ENCODE peak calls at places on chromosomes 16 and 17, in four cellular contexts. S is A549, L is K562, P is HepG2. F is an unnamed sample.

GRCh38 chr17:16314189-16314588 is 39.1 kb downstream of the CENPV start:
- DNase-seq in S (no peak), L (no peak), P (no peak), F (peak)

GRCh38 chr16:53052519-53053501 is at the start of gene CHD9NB:
- DNase-seq in S (peak), L (no peak), P (peak), F (peak)

GRCh38 chr16:30434852-30435251 is 5.0 kb upstream of the DCTPP1 start:
- DNase-seq in S (no peak), L (no peak), P (no peak), F (no peak)

GRCh38 chr17:55690105-55690508 is 32.6 kb downstream of the TMEM100 start:
- DNase-seq in S (no peak), L (no peak), P (no peak), F (no peak)

GRCh38 chr17:82101767-82102679 is 4.0 kb upstream of the FASN start:
- DNase-seq in S (no peak), L (no peak), P (peak), F (no peak)

GRCh38 chr16:23504453-23505179 is 5.7 kb downstream of the GGA2 start:
- DNase-seq in S (peak), L (peak), P (peak), F (peak)

GRCh38 chr16:48676836-48677235 is 66.9 kb upstream of the N4BP1 start:
- DNase-seq in S (no peak), L (no peak), P (no peak), F (peak)

GRCh38 chr16:12674096-12674495 is 129.6 kb downstream of the CPPED1 start:
- DNase-seq in S (peak), L (no peak), P (no peak), F (peak)

GRCh38 chr17:50175035-50175788 is 9.4 kb downstream of the SGCA start:
- DNase-seq in S (no peak), L (no peak), P (no peak), F (peak)

GRCh38 chr17:30405161-30405560 is 26.4 kb downstream of the CPD start:
- DNase-seq in S (no peak), L (no peak), P (peak), F (no peak)

GRCh38 chr16:62289230-62289629 is 253.0 kb upstream of the CDH8 start:
- DNase-seq in S (no peak), L (no peak), P (no peak), F (no peak)

GRCh38 chr16:78563905-78564304 is 464.5 kb downstream of the WWOX start:
- DNase-seq in S (no peak), L (no peak), P (no peak), F (no peak)

GRCh38 chr16:10668322-10669045 is 26.2 kb downstream of the TEKT5 start:
- DNase-seq in S (peak), L (peak), P (peak), F (peak)

GRCh38 chr17:164536-165235 is 16.8 kb downstream of the DOC2B start:
- DNase-seq in S (peak), L (peak), P (peak), F (peak)

GRCh38 chr16:68972720-68973119 is 129.4 kb downstream of the TANGO6 start:
- DNase-seq in S (peak), L (no peak), P (no peak), F (peak)

GRCh38 chr17:64357191-64357981 is 33.3 kb downstream of the PECAM1 start:
- DNase-seq in S (no peak), L (no peak), P (no peak), F (peak)

GRCh38 chr16:81945665-81946064 is 65.6 kb downstream of the SDR42E1 start:
- DNase-seq in S (no peak), L (no peak), P (no peak), F (peak)

GRCh38 chr17:42560246-42560645 is 1.7 kb upstream of the COASY start:
- DNase-seq in S (no peak), L (no peak), P (no peak), F (no peak)

GRCh38 chr17:40023590-40024292 is 8.5 kb downstream of the CSF3 start:
- DNase-seq in S (no peak), L (no peak), P (no peak), F (no peak)

GRCh38 chr17:7238418-7239090 is 703 bp downstream of the PHF23 start:
- DNase-seq in S (peak), L (peak), P (no peak), F (no peak)

GRCh38 chr17:69485901-69486643 is 71.6 kb downstream of the MAP2K6 start:
- DNase-seq in S (peak), L (no peak), P (no peak), F (peak)

GRCh38 chr17:38454528-38454927 is 26.3 kb downstream of the ARHGAP23 start:
- DNase-seq in S (peak), L (no peak), P (no peak), F (peak)

GRCh38 chr17:44383861-44384260 is 5.6 kb downstream of the ITGA2B start:
- DNase-seq in S (no peak), L (no peak), P (no peak), F (no peak)

GRCh38 chr16:7332611-7333010 is at the start of gene RBFOX1:
- DNase-seq in S (no peak), L (no peak), P (no peak), F (no peak)

GRCh38 chr16:29819506-29819905 is 756 bp upstream of the MVP start:
- DNase-seq in S (peak), L (no peak), P (no peak), F (no peak)

GRCh38 chr16:28014851-28015250 is 48.7 kb downstream of the GSG1L start:
- DNase-seq in S (no peak), L (no peak), P (no peak), F (no peak)

GRCh38 chr17:11506635-11507034 is 91.6 kb upstream of the DNAH9 start:
- DNase-seq in S (peak), L (no peak), P (peak), F (no peak)

GRCh38 chr16:31149894-31150890 is at the start of gene PRSS36:
- DNase-seq in S (no peak), L (no peak), P (no peak), F (no peak)

GRCh38 chr16:71974068-71974818 is 26.0 kb downstream of the PKD1L3 start:
- DNase-seq in S (no peak), L (peak), P (peak), F (no peak)

GRCh38 chr16:56259425-56259779 is 68.1 kb downstream of the GNAO1 start:
- DNase-seq in S (no peak), L (no peak), P (no peak), F (no peak)

GRCh38 chr17:44279586-44280344 is 11.8 kb upstream of the SLC4A1 start:
- DNase-seq in S (peak), L (peak), P (peak), F (peak)

GRCh38 chr16:57023541-57024249 is 34.3 kb downstream of the NLRC5 start:
- DNase-seq in S (no peak), L (no peak), P (no peak), F (no peak)

GRCh38 chr16:2151188-2152091 is 3.0 kb downstream of the RAB26 start:
- DNase-seq in S (peak), L (no peak), P (no peak), F (no peak)

GRCh38 chr16:75591001-75591852 is 25.0 kb downstream of the GABARAPL2 start:
- DNase-seq in S (no peak), L (no peak), P (no peak), F (peak)

GRCh38 chr16:30698816-30699614 is at the start of gene SRCAP:
- DNase-seq in S (peak), L (peak), P (peak), F (peak)

GRCh38 chr17:73191443-73192218 is 1.2 kb upstream of the COG1 start:
- DNase-seq in S (peak), L (peak), P (peak), F (peak)

GRCh38 chr17:73192894-73193701 is at the start of gene COG1:
- DNase-seq in S (peak), L (peak), P (peak), F (peak)

GRCh38 chr17:73194514-73195222 is 1.8 kb downstream of the COG1 start:
- DNase-seq in S (no peak), L (no peak), P (no peak), F (peak)

GRCh38 chr17:73189417-73190099 is 3.3 kb upstream of the COG1 start:
- DNase-seq in S (peak), L (no peak), P (peak), F (peak)

GRCh38 chr17:73192219-73192893 is 499 bp upstream of the COG1 start:
- DNase-seq in S (peak), L (peak), P (peak), F (peak)
- TF ChIP-seq MAZ in S (no peak), L (peak), P (no peak), F (no peak)

DNA sequence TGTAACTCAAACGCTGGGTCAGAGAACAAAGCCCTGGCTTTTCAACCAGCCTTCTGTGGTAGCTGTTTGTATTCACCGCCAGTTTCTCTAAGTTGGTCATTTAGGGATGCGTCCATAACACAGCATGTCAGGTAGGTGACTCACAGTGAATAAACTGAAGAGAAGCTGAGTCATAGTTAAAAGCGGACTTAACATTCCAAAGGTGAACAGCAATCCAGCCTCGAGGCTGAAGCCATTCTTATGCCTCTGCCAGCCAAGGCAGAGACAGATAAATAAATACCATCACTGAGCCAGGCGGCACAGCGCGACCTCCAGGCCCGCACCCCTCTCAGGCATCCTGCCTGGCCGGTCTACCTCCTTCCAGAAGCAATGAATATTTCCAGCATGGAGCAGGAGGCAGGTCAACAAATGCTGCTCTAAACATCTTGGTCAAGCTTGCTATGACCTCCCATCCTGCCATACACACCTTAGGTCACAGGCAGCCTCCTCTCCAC is 12.4 kb upstream of the CACNG4 start:
- DNase-seq in S (peak), L (no peak), P (peak), F (peak)
- TF ChIP-seq MAZ in S (no peak), L (no peak), P (no peak), F (no peak)

DNA sequence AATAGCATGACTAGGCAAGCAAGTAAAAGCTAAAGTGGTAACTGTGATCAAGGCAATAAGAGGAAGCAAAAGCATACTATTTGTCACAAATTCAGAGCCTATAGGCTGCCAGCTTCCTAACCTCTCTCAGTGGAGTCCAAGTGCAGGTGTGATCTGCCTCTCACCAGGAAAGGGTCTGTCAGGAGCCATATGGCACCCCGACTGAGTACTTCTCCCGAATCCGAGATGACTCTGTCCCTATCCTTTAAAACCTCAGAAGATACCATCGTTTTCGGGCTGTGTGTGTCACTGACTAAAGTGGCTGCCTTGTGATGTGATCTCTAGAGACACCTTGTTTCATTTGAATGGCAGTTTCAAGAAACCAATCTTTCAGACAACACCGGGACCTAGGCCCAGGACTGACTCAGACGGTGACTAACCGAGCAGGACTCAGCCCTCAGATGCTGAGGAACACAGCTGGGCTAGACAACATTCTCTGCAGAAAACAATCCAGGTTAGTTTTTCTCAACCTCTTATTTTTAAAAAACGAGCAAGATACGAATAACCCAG is 63.6 kb downstream of the SMG6 start:
- DNase-seq in S (peak), L (no peak), P (no peak), F (peak)
- TF ChIP-seq MAZ in S (no peak), L (no peak), P (no peak), F (no peak)

GRCh38 chr16:89861648-89862047 is 11.7 kb upstream of the TCF25 start:
- DNase-seq in S (no peak), L (no peak), P (no peak), F (no peak)

GRCh38 chr16:89862732-89863131 is 10.7 kb upstream of the TCF25 start:
- DNase-seq in S (no peak), L (no peak), P (no peak), F (no peak)

GRCh38 chr16:89858973-89859808 is 14.2 kb upstream of the TCF25 start:
- DNase-seq in S (no peak), L (no peak), P (no peak), F (no peak)

GRCh38 chr16:89860747-89861304 is 12.6 kb upstream of the TCF25 start:
- DNase-seq in S (peak), L (peak), P (peak), F (peak)

DNA sequence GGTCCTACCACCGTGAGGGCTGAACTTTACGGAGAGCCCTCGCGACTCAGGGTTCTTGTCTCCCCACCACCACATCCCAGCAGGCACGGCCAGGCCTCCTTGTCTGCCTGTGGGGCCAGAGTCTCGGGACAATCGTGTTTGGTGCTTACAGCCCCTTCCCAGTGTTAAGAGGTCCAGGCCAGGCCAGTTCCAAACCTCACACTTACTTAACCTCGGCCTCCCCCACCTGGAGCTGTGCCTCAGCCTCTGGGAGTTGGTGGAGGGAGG is 13.7 kb upstream of the TCF25 start:
- DNase-seq in S (no peak), L (no peak), P (no peak), F (no peak)
- TF ChIP-seq MAZ in S (no peak), L (no peak), P (no peak), F (no peak)

GRCh38 chr17:79573196-79573929 is 37.5 kb downstream of the RBFOX3 start:
- DNase-seq in S (peak), L (no peak), P (no peak), F (no peak)
- TF ChIP-seq MAZ in S (no peak), L (no peak), P (no peak), F (no peak)

DNA sequence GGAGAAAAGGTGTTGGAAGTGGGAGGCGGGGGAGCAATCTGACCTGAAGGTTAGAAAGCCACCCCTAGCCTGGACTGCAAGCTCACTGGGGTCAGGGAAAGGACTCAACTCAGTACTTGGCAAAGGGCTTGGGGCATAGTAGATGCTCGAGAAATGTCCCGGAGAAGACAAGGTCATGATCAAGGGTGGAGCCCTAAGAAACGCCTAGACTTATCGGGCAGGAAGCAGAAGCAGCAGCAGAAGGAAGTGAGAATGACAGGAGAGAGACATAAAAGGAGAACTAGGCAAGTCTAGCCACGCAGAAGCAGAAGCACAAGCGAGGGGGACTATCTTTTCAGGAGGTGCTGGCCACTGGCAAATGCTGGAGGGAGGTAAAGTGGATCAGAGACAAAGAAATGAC is 10.2 kb downstream of the COTL1 start:
- DNase-seq in S (no peak), L (no peak), P (no peak), F (no peak)
- TF ChIP-seq MAZ in S (no peak), L (no peak), P (no peak), F (no peak)

GRCh38 chr16:49987381-49987780 is 37.6 kb upstream of the CNEP1R1 start:
- DNase-seq in S (no peak), L (no peak), P (no peak), F (no peak)

DNA sequence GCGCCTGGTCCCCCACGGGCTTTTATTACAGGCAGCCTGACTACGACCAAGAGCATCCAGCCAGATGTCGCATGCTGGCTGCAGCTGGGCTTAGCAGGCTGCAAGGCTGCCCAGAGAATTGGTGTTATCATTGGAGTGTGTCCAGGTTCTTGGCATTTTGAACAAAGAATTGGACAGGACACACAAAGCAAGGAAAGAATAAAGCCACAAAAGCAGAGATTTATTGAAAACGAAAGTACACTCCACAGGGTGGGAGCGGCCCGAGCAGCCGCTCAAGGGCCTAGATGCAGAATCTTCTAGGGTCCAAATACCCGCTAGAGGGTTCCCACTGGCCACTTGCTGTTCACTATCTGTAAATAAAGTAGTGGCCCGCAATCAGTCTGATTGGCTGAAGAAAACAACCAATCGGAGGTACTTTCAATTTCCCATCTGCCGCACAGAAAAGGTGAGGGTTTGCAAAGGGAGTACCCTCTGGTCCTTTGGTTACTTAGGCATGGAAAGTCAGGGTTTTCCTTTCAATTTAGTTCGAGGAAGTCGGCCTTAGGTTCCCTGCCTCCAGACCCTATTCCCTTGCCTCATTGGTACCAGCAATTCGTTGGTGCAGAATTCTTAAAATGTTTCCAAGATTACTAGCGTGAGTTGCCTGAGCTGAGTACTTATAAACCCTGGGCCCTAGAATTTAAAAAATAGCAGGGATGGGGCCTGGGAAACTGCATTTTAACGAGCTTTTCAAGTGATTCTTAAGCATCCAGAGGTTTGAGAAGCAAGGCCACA is 38.5 kb upstream of the CNEP1R1 start:
- DNase-seq in S (no peak), L (no peak), P (peak), F (peak)
- TF ChIP-seq MAZ in S (no peak), L (no peak), P (no peak), F (no peak)

DNA sequence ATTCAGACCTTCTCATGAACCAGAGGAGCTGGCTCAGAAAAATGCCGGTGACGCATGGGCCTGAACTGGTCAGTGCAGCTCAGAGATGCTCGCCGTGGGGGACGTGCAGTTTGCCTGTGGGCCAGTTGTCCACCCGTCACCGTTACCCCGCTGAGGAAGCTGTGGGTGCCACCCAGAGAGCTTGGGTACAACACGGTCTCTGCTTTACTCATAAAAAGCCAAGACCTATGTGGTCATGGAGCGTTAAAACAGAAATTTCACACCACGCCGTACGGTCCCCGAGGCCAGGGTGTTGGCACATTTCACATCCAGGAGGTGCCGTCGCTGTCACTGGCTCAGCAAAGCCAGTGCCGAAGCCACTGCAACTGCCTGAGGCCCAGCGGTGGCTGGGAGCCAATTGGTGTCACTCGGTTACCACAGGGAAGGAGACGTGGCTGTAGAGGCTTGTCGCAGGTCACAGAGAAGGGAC is 120.9 kb downstream of the METRNL start:
- DNase-seq in S (no peak), L (no peak), P (no peak), F (peak)
- TF ChIP-seq MAZ in S (no peak), L (no peak), P (no peak), F (no peak)

GRCh38 chr16:66619534-66620418 is 15.3 kb downstream of the CMTM3 start:
- DNase-seq in S (no peak), L (no peak), P (no peak), F (peak)

GRCh38 chr16:66620419-66620775 is 15.9 kb downstream of the CMTM3 start:
- DNase-seq in S (no peak), L (no peak), P (no peak), F (no peak)

GRCh38 chr16:66617728-66618127 is 13.2 kb downstream of the CMTM3 start:
- DNase-seq in S (no peak), L (peak), P (no peak), F (no peak)

GRCh38 chr16:66618588-66618987 is 14.1 kb downstream of the CMTM3 start:
- DNase-seq in S (peak), L (no peak), P (no peak), F (peak)

DNA sequence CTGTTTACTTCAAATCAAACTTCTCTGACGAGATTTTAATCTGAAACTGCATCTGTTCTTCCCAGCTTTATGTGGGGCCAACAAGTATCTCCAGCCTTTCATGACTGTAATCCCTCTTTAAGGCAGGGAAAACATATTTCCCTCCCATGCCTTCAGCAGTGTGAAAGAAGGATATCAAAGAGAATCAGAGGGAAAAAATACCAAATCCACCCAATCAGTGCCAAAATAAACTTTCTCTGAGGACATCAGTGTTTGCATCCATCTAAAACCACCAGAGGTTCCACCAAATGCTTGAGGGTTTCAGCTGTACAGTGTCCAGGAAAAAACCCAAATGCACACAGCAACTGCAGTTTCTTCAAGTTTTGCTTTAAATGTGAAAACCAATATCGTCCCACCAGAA is 14.5 kb downstream of the CMTM3 start:
- DNase-seq in S (no peak), L (no peak), P (no peak), F (peak)
- TF ChIP-seq MAZ in S (no peak), L (no peak), P (no peak), F (no peak)

F was measured in IMR-90.